ENCODE peak calls at places on chromosomes 5 and 9, in eight cellular contexts. V is fibroblast of lung; M is stimulated activated CD4-positive, alpha-beta T cell treated with anti-CD3 and anti-CD28 coated beads, Interleukin-15, amount 100 ng/mL, for 1 hour; G is GM12891; K is astrocyte; Q is psoas muscle; N is GM04504; L is Karpas-422. W is an unnamed sample.

GRCh38 chr5:60517850-60518249 is 182.1 kb downstream of the DEPDC1B start:
- DNase-seq in V (no peak), M (no peak), G (no peak), K (no peak), Q (no peak), N (no peak), L (no peak), W (no peak)

GRCh38 chr5:22557251-22557650 is 295.9 kb downstream of the CDH12 start:
- DNase-seq in V (no peak), M (no peak), G (no peak), K (no peak), Q (no peak), N (no peak), L (no peak), W (no peak)

GRCh38 chr9:129551393-129551973 is 69.4 kb downstream of the C9orf50 start:
- DNase-seq in V (no peak), M (no peak), G (no peak), K (no peak), Q (no peak), N (no peak), L (no peak), W (no peak)

GRCh38 chr5:14762568-14763216 is 98.2 kb downstream of the OTULIN start:
- DNase-seq in V (no peak), M (no peak), G (no peak), K (no peak), Q (no peak), N (no peak), L (peak; percentile 63), W (no peak)

GRCh38 chr5:167943353-167943752 is 348.1 kb upstream of the WWC1 start:
- DNase-seq in V (no peak), M (no peak), G (no peak), K (no peak), Q (no peak), N (no peak), L (no peak), W (no peak)

GRCh38 chr5:175479125-175479881 is 943 bp downstream of the SFXN1 start:
- DNase-seq in V (no peak), M (no peak), G (no peak), K (no peak), Q (no peak), N (no peak), L (no peak), W (peak; percentile 45)

GRCh38 chr5:19519448-19519847 is 468.6 kb downstream of the CDH18 start:
- DNase-seq in V (no peak), M (no peak), G (no peak), K (no peak), Q (no peak), N (no peak), L (no peak), W (no peak)

GRCh38 chr5:150448960-150449490 is 514 bp downstream of the RPS14 start:
- DNase-seq in V (no peak), M (no peak), G (no peak), K (no peak), Q (no peak), N (no peak), L (no peak), W (peak; percentile 67)

GRCh38 chr5:80865547-80865946 is 94.6 kb upstream of the RASGRF2 start:
- DNase-seq in V (peak; percentile 35), M (no peak), G (no peak), K (peak; percentile 31), Q (no peak), N (no peak), L (no peak), W (no peak)